ENCODE peak calls at places on chromosomes 6 and 20, in five cellular contexts. One of them, this sample, is unnamed.

GRCh38 chr6:24691550-24691949 is 24.7 kb downstream of the ACOT13 start:
- DNase-seq in activated effector memory CD4-positive, alpha-beta T cell treated with Interleukin-2 at 50 U/mL for 16 hours: no peak
- DNase-seq in NCI-H1105: no peak
- DNase-seq in activated gamma-delta T cell treated with Interleukin-2 at 50 U/mL for 16 hours: no peak
- DNase-seq in PC-3: no peak
- DNase-seq in this sample: no peak

GRCh38 chr20:10462516-10462915 is 27.4 kb downstream of the SLX4IP start:
- DNase-seq in activated effector memory CD4-positive, alpha-beta T cell treated with Interleukin-2 at 50 U/mL for 16 hours: no peak
- DNase-seq in NCI-H1105: no peak
- DNase-seq in activated gamma-delta T cell treated with Interleukin-2 at 50 U/mL for 16 hours: no peak
- DNase-seq in PC-3: no peak
- DNase-seq in this sample: no peak

GRCh38 chr6:6712258-6712978 is 123.9 kb downstream of the LY86 start:
- DNase-seq in activated effector memory CD4-positive, alpha-beta T cell treated with Interleukin-2 at 50 U/mL for 16 hours: no peak
- DNase-seq in NCI-H1105: no peak
- DNase-seq in activated gamma-delta T cell treated with Interleukin-2 at 50 U/mL for 16 hours: no peak
- DNase-seq in PC-3: peak
- DNase-seq in this sample: no peak

GRCh38 chr6:112163295-112164257 is 76.2 kb downstream of the FAM229B start:
- DNase-seq in activated effector memory CD4-positive, alpha-beta T cell treated with Interleukin-2 at 50 U/mL for 16 hours: peak
- DNase-seq in NCI-H1105: peak
- DNase-seq in activated gamma-delta T cell treated with Interleukin-2 at 50 U/mL for 16 hours: peak
- DNase-seq in PC-3: peak
- DNase-seq in this sample: peak

GRCh38 chr6:125984311-125984710 is 2.0 kb upstream of the TRMT11 start:
- DNase-seq in activated effector memory CD4-positive, alpha-beta T cell treated with Interleukin-2 at 50 U/mL for 16 hours: no peak
- DNase-seq in NCI-H1105: no peak
- DNase-seq in activated gamma-delta T cell treated with Interleukin-2 at 50 U/mL for 16 hours: no peak
- DNase-seq in PC-3: no peak
- DNase-seq in this sample: no peak

GRCh38 chr20:49184691-49185070 is 3.5 kb downstream of the STAU1 start:
- DNase-seq in activated effector memory CD4-positive, alpha-beta T cell treated with Interleukin-2 at 50 U/mL for 16 hours: no peak
- DNase-seq in NCI-H1105: no peak
- DNase-seq in activated gamma-delta T cell treated with Interleukin-2 at 50 U/mL for 16 hours: no peak
- DNase-seq in PC-3: no peak
- DNase-seq in this sample: no peak

GRCh38 chr20:53154540-53154939 is 182.4 kb downstream of the TSHZ2 start:
- DNase-seq in activated effector memory CD4-positive, alpha-beta T cell treated with Interleukin-2 at 50 U/mL for 16 hours: no peak
- DNase-seq in NCI-H1105: no peak
- DNase-seq in activated gamma-delta T cell treated with Interleukin-2 at 50 U/mL for 16 hours: no peak
- DNase-seq in PC-3: no peak
- DNase-seq in this sample: no peak

GRCh38 chr6:138833819-138834539 is 38.1 kb downstream of the ECT2L start:
- DNase-seq in activated effector memory CD4-positive, alpha-beta T cell treated with Interleukin-2 at 50 U/mL for 16 hours: no peak
- DNase-seq in NCI-H1105: peak
- DNase-seq in activated gamma-delta T cell treated with Interleukin-2 at 50 U/mL for 16 hours: no peak
- DNase-seq in PC-3: no peak
- DNase-seq in this sample: peak

GRCh38 chr6:160881409-160881808 is 110.2 kb upstream of the MAP3K4 start:
- DNase-seq in activated effector memory CD4-positive, alpha-beta T cell treated with Interleukin-2 at 50 U/mL for 16 hours: no peak
- DNase-seq in NCI-H1105: no peak
- DNase-seq in activated gamma-delta T cell treated with Interleukin-2 at 50 U/mL for 16 hours: no peak
- DNase-seq in PC-3: no peak
- DNase-seq in this sample: no peak

GRCh38 chr6:84606860-84607259 is 157.5 kb downstream of the TBX18 start:
- DNase-seq in activated effector memory CD4-positive, alpha-beta T cell treated with Interleukin-2 at 50 U/mL for 16 hours: no peak
- DNase-seq in NCI-H1105: no peak
- DNase-seq in activated gamma-delta T cell treated with Interleukin-2 at 50 U/mL for 16 hours: no peak
- DNase-seq in PC-3: no peak
- DNase-seq in this sample: no peak

GRCh38 chr6:163287626-163288025 is 126.9 kb upstream of the QKI start:
- DNase-seq in activated effector memory CD4-positive, alpha-beta T cell treated with Interleukin-2 at 50 U/mL for 16 hours: no peak
- DNase-seq in NCI-H1105: no peak
- DNase-seq in activated gamma-delta T cell treated with Interleukin-2 at 50 U/mL for 16 hours: no peak
- DNase-seq in PC-3: no peak
- DNase-seq in this sample: no peak

GRCh38 chr6:132960720-132961119 is 146.4 kb downstream of the RPS12 start:
- DNase-seq in activated effector memory CD4-positive, alpha-beta T cell treated with Interleukin-2 at 50 U/mL for 16 hours: no peak
- DNase-seq in NCI-H1105: no peak
- DNase-seq in activated gamma-delta T cell treated with Interleukin-2 at 50 U/mL for 16 hours: no peak
- DNase-seq in PC-3: peak
- DNase-seq in this sample: no peak

GRCh38 chr6:167515873-167516507 is 191.1 kb downstream of the TTLL2 start:
- DNase-seq in activated effector memory CD4-positive, alpha-beta T cell treated with Interleukin-2 at 50 U/mL for 16 hours: no peak
- DNase-seq in NCI-H1105: no peak
- DNase-seq in activated gamma-delta T cell treated with Interleukin-2 at 50 U/mL for 16 hours: no peak
- DNase-seq in PC-3: no peak
- DNase-seq in this sample: no peak

GRCh38 chr6:45611502-45611901 is 233.8 kb upstream of the SUPT3H start:
- DNase-seq in activated effector memory CD4-positive, alpha-beta T cell treated with Interleukin-2 at 50 U/mL for 16 hours: no peak
- DNase-seq in NCI-H1105: no peak
- DNase-seq in activated gamma-delta T cell treated with Interleukin-2 at 50 U/mL for 16 hours: no peak
- DNase-seq in PC-3: no peak
- DNase-seq in this sample: no peak

GRCh38 chr20:43189614-43190331 is at the start of gene PTPRT:
- DNase-seq in activated effector memory CD4-positive, alpha-beta T cell treated with Interleukin-2 at 50 U/mL for 16 hours: no peak
- DNase-seq in NCI-H1105: peak
- DNase-seq in activated gamma-delta T cell treated with Interleukin-2 at 50 U/mL for 16 hours: no peak
- DNase-seq in PC-3: no peak
- DNase-seq in this sample: no peak

GRCh38 chr6:112522600-112522999 is 175.5 kb downstream of the RFPL4B start:
- DNase-seq in activated effector memory CD4-positive, alpha-beta T cell treated with Interleukin-2 at 50 U/mL for 16 hours: no peak
- DNase-seq in NCI-H1105: no peak
- DNase-seq in activated gamma-delta T cell treated with Interleukin-2 at 50 U/mL for 16 hours: no peak
- DNase-seq in PC-3: no peak
- DNase-seq in this sample: no peak